ENCODE peak calls at places on chromosomes 2 and 18, in five cellular contexts. One of them, this sample, is unnamed.

GRCh38 chr2:239441261-239441701 is 40.5 kb upstream of the HDAC4 start:
- DNase-seq in progenitor cell of endocrine pancreas: no peak
- DNase-seq in HTR-8/SVneo: no peak
- DNase-seq in myocyte: peak
- DNase-seq in T-cell: no peak
- DNase-seq in this sample: peak

GRCh38 chr2:78992807-78993517 is 32.5 kb upstream of the REG3G start:
- DNase-seq in progenitor cell of endocrine pancreas: peak
- DNase-seq in HTR-8/SVneo: no peak
- DNase-seq in myocyte: no peak
- DNase-seq in T-cell: no peak
- DNase-seq in this sample: no peak

GRCh38 chr18:62771494-62771893 is 56.2 kb downstream of the PHLPP1 start:
- DNase-seq in progenitor cell of endocrine pancreas: no peak
- DNase-seq in HTR-8/SVneo: no peak
- DNase-seq in myocyte: no peak
- DNase-seq in T-cell: no peak
- DNase-seq in this sample: no peak

GRCh38 chr2:12284487-12284886 is 432.2 kb upstream of the TRIB2 start:
- DNase-seq in progenitor cell of endocrine pancreas: no peak
- DNase-seq in HTR-8/SVneo: no peak
- DNase-seq in myocyte: no peak
- DNase-seq in T-cell: no peak
- DNase-seq in this sample: no peak

GRCh38 chr2:8023241-8023640 is 658.6 kb upstream of the ID2 start:
- DNase-seq in progenitor cell of endocrine pancreas: no peak
- DNase-seq in HTR-8/SVneo: no peak
- DNase-seq in myocyte: no peak
- DNase-seq in T-cell: no peak
- DNase-seq in this sample: no peak

GRCh38 chr2:40415391-40415790 is 36.5 kb downstream of the SLC8A1 start:
- DNase-seq in progenitor cell of endocrine pancreas: no peak
- DNase-seq in HTR-8/SVneo: no peak
- DNase-seq in myocyte: no peak
- DNase-seq in T-cell: no peak
- DNase-seq in this sample: no peak

GRCh38 chr2:29580223-29580622 is 341.2 kb downstream of the ALK start:
- DNase-seq in progenitor cell of endocrine pancreas: no peak
- DNase-seq in HTR-8/SVneo: no peak
- DNase-seq in myocyte: no peak
- DNase-seq in T-cell: no peak
- DNase-seq in this sample: no peak

GRCh38 chr18:64276736-64277135 is 127.8 kb upstream of the LINC00305 start:
- DNase-seq in progenitor cell of endocrine pancreas: no peak
- DNase-seq in HTR-8/SVneo: no peak
- DNase-seq in myocyte: no peak
- DNase-seq in T-cell: no peak
- DNase-seq in this sample: no peak

GRCh38 chr18:73594749-73595148 is 552.9 kb downstream of the FBXO15 start:
- DNase-seq in progenitor cell of endocrine pancreas: no peak
- DNase-seq in HTR-8/SVneo: no peak
- DNase-seq in myocyte: no peak
- DNase-seq in T-cell: no peak
- DNase-seq in this sample: no peak

GRCh38 chr2:25964891-25965290 is 17.4 kb downstream of the KIF3C start:
- DNase-seq in progenitor cell of endocrine pancreas: no peak
- DNase-seq in HTR-8/SVneo: no peak
- DNase-seq in myocyte: peak
- DNase-seq in T-cell: no peak
- DNase-seq in this sample: no peak

GRCh38 chr2:219502618-219503017 is 3.9 kb downstream of the GMPPA start:
- DNase-seq in progenitor cell of endocrine pancreas: no peak
- DNase-seq in HTR-8/SVneo: no peak
- DNase-seq in myocyte: no peak
- DNase-seq in T-cell: no peak
- DNase-seq in this sample: no peak

GRCh38 chr2:179444056-179444455 is 179.4 kb upstream of the SESTD1 start:
- DNase-seq in progenitor cell of endocrine pancreas: no peak
- DNase-seq in HTR-8/SVneo: no peak
- DNase-seq in myocyte: no peak
- DNase-seq in T-cell: no peak
- DNase-seq in this sample: no peak

GRCh38 chr2:160246356-160246755 is 46.3 kb upstream of the ITGB6 start:
- DNase-seq in progenitor cell of endocrine pancreas: no peak
- DNase-seq in HTR-8/SVneo: no peak
- DNase-seq in myocyte: peak
- DNase-seq in T-cell: no peak
- DNase-seq in this sample: no peak

GRCh38 chr2:52390651-52391050 is 1358.7 kb upstream of the NRXN1 start:
- DNase-seq in progenitor cell of endocrine pancreas: no peak
- DNase-seq in HTR-8/SVneo: no peak
- DNase-seq in myocyte: no peak
- DNase-seq in T-cell: no peak
- DNase-seq in this sample: no peak

GRCh38 chr2:129885735-129886134 is 93.7 kb upstream of the RAB6C start:
- DNase-seq in progenitor cell of endocrine pancreas: no peak
- DNase-seq in HTR-8/SVneo: peak
- DNase-seq in myocyte: no peak
- DNase-seq in T-cell: no peak
- DNase-seq in this sample: peak

GRCh38 chr2:235765181-235765820 is 271.5 kb downstream of the AGAP1 start:
- DNase-seq in progenitor cell of endocrine pancreas: no peak
- DNase-seq in HTR-8/SVneo: peak
- DNase-seq in myocyte: no peak
- DNase-seq in T-cell: no peak
- DNase-seq in this sample: no peak

GRCh38 chr2:214135966-214136365 is 274.9 kb upstream of the VWC2L start:
- DNase-seq in progenitor cell of endocrine pancreas: no peak
- DNase-seq in HTR-8/SVneo: no peak
- DNase-seq in myocyte: no peak
- DNase-seq in T-cell: no peak
- DNase-seq in this sample: no peak

GRCh38 chr18:59631583-59632181 is 65.5 kb downstream of the CCBE1 start:
- DNase-seq in progenitor cell of endocrine pancreas: no peak
- DNase-seq in HTR-8/SVneo: peak
- DNase-seq in myocyte: peak
- DNase-seq in T-cell: no peak
- DNase-seq in this sample: peak

GRCh38 chr2:137178955-137179377 is 413.6 kb downstream of the THSD7B start:
- DNase-seq in progenitor cell of endocrine pancreas: no peak
- DNase-seq in HTR-8/SVneo: peak
- DNase-seq in myocyte: no peak
- DNase-seq in T-cell: no peak
- DNase-seq in this sample: no peak

GRCh38 chr2:172962824-172963223 is 112.8 kb upstream of the MAP3K20 start:
- DNase-seq in progenitor cell of endocrine pancreas: no peak
- DNase-seq in HTR-8/SVneo: no peak
- DNase-seq in myocyte: no peak
- DNase-seq in T-cell: no peak
- DNase-seq in this sample: no peak

GRCh38 chr2:127637725-127638252 is 8.2 kb upstream of the GPR17 start:
- DNase-seq in progenitor cell of endocrine pancreas: no peak
- DNase-seq in HTR-8/SVneo: peak
- DNase-seq in myocyte: peak
- DNase-seq in T-cell: no peak
- DNase-seq in this sample: peak

GRCh38 chr2:149827585-149828156 is 240.1 kb upstream of the MMADHC start:
- DNase-seq in progenitor cell of endocrine pancreas: no peak
- DNase-seq in HTR-8/SVneo: no peak
- DNase-seq in myocyte: no peak
- DNase-seq in T-cell: no peak
- DNase-seq in this sample: no peak

GRCh38 chr2:15770148-15770547 is 170.2 kb upstream of the MYCN start:
- DNase-seq in progenitor cell of endocrine pancreas: no peak
- DNase-seq in HTR-8/SVneo: no peak
- DNase-seq in myocyte: no peak
- DNase-seq in T-cell: no peak
- DNase-seq in this sample: no peak

GRCh38 chr2:10909996-10910341 is 1.8 kb upstream of the KCNF1 start:
- DNase-seq in progenitor cell of endocrine pancreas: no peak
- DNase-seq in HTR-8/SVneo: no peak
- DNase-seq in myocyte: no peak
- DNase-seq in T-cell: no peak
- DNase-seq in this sample: no peak